ENCODE peak calls at places on chromosome 7, in nine cellular contexts. C is Karpas-422; F is heart left ventricle; J is mammary epithelial cell; L is body of pancreas; T is ovary; S is stomach; E is CD8-positive, alpha-beta T cell; P is psoas muscle. V is an unnamed sample.

GRCh38 chr7:46257766-46258448 is 336.8 kb upstream of the IGFBP3 start:
- DNase-seq in C (no peak), F (no peak), J (peak; percentile 81), L (no peak), T (no peak), S (no peak), E (no peak), P (no peak), V (no peak)

GRCh38 chr7:50863053-50863452 is 80.4 kb upstream of the GRB10 start:
- DNase-seq in C (no peak), F (no peak), J (no peak), L (no peak), T (no peak), S (no peak), E (no peak), P (no peak), V (no peak)

GRCh38 chr7:91945476-91945875 is 4.8 kb downstream of the AKAP9 start:
- DNase-seq in C (no peak), F (no peak), J (peak; percentile 20), L (peak; percentile 13), T (no peak), S (no peak), E (no peak), P (no peak), V (no peak)

GRCh38 chr7:131765575-131765974 is 209.1 kb upstream of the PODXL start:
- DNase-seq in C (no peak), F (no peak), J (no peak), L (no peak), T (no peak), S (no peak), E (no peak), P (no peak), V (no peak)

GRCh38 chr7:64098-64521 is 128.3 kb upstream of the FAM20C start:
- DNase-seq in C (peak; percentile 69), F (peak; percentile 59), J (peak; percentile 42), L (peak; percentile 74), T (peak; percentile 66), S (peak; percentile 52), E (no peak), P (peak; percentile 70), V (peak; percentile 52)

GRCh38 chr7:156368053-156368452 is 272.5 kb upstream of the RNF32 start:
- DNase-seq in C (no peak), F (no peak), J (no peak), L (no peak), T (no peak), S (no peak), E (no peak), P (no peak), V (no peak)

GRCh38 chr7:139613971-139614411 is 90.5 kb downstream of the CLEC2L start:
- DNase-seq in C (no peak), F (no peak), J (no peak), L (no peak), T (no peak), S (no peak), E (no peak), P (no peak), V (no peak)

GRCh38 chr7:78020874-78021249 is 222.3 kb downstream of the PHTF2 start:
- DNase-seq in C (no peak), F (no peak), J (no peak), L (no peak), T (no peak), S (no peak), E (no peak), P (no peak), V (no peak)

GRCh38 chr7:117157121-117157870 is 165.6 kb downstream of the WNT2 start:
- DNase-seq in C (no peak), F (peak; percentile 33), J (peak; percentile 60), L (peak; percentile 62), T (peak; percentile 20), S (no peak), E (no peak), P (peak; percentile 53), V (peak; percentile 75)

GRCh38 chr7:92246363-92247101 is 758 bp downstream of the ANKIB1 start:
- DNase-seq in C (peak; percentile 74), F (peak; percentile 21), J (peak; percentile 37), L (peak; percentile 9), T (peak; percentile 13), S (no peak), E (peak; percentile 16), P (no peak), V (peak; percentile 62)

GRCh38 chr7:99309141-99309540 is 16.6 kb upstream of the ARPC1A start:
- DNase-seq in C (no peak), F (no peak), J (no peak), L (no peak), T (no peak), S (peak; percentile 31), E (no peak), P (no peak), V (peak; percentile 1)

GRCh38 chr7:24842449-24843241 is 85.4 kb upstream of the GSDME start:
- DNase-seq in C (peak; percentile 83), F (no peak), J (peak; percentile 43), L (no peak), T (no peak), S (no peak), E (no peak), P (no peak), V (no peak)

GRCh38 chr7:31811650-31812461 is 124.8 kb downstream of the PPP1R17 start:
- DNase-seq in C (no peak), F (peak; percentile 18), J (no peak), L (peak; percentile 10), T (no peak), S (no peak), E (no peak), P (no peak), V (peak; percentile 36)

GRCh38 chr7:121330053-121330833 is 1.4 kb downstream of the WNT16 start:
- DNase-seq in C (no peak), F (no peak), J (no peak), L (no peak), T (no peak), S (no peak), E (no peak), P (no peak), V (no peak)

GRCh38 chr7:34823650-34824258 is 165.7 kb downstream of the NPSR1 start:
- DNase-seq in C (peak; percentile 76), F (peak; percentile 36), J (peak; percentile 25), L (peak; percentile 69), T (no peak), S (peak; percentile 69), E (peak; percentile 37), P (peak; percentile 51), V (no peak)

GRCh38 chr7:3000566-3000965 is 43.1 kb downstream of the CARD11 start:
- DNase-seq in C (no peak), F (no peak), J (no peak), L (no peak), T (no peak), S (no peak), E (no peak), P (no peak), V (no peak)

GRCh38 chr7:116417593-116418345 is 81.8 kb upstream of the CAV2 start:
- DNase-seq in C (no peak), F (no peak), J (peak; percentile 64), L (no peak), T (no peak), S (no peak), E (no peak), P (no peak), V (no peak)

GRCh38 chr7:95454438-95454837 is 19.6 kb upstream of the PON2 start:
- DNase-seq in C (no peak), F (no peak), J (no peak), L (no peak), T (no peak), S (no peak), E (no peak), P (no peak), V (no peak)

GRCh38 chr7:78873117-78873516 is 580.4 kb downstream of the MAGI2 start:
- DNase-seq in C (no peak), F (no peak), J (no peak), L (no peak), T (no peak), S (no peak), E (no peak), P (no peak), V (no peak)

GRCh38 chr7:47498229-47499056 is 83.5 kb downstream of the TNS3 start:
- DNase-seq in C (peak; percentile 68), F (no peak), J (no peak), L (peak; percentile 56), T (no peak), S (no peak), E (no peak), P (no peak), V (no peak)

GRCh38 chr7:66464059-66464458 is 164.6 kb upstream of the KCTD7 start:
- DNase-seq in C (no peak), F (no peak), J (no peak), L (no peak), T (no peak), S (no peak), E (no peak), P (no peak), V (no peak)
- H3K4me1 ChIP-seq in C (peaks cover 13% of the 10 kb centered on the region), F (peaks cover 5% of the 10 kb centered on the region), J (no peaks in the 10 kb centered on the region), L (no peaks in the 10 kb centered on the region), T (peaks cover 1% of the 10 kb centered on the region), S (no peaks in the 10 kb centered on the region), E (peaks cover 4% of the 10 kb centered on the region), P (no peaks in the 10 kb centered on the region), V (no peaks in the 10 kb centered on the region)

DNA sequence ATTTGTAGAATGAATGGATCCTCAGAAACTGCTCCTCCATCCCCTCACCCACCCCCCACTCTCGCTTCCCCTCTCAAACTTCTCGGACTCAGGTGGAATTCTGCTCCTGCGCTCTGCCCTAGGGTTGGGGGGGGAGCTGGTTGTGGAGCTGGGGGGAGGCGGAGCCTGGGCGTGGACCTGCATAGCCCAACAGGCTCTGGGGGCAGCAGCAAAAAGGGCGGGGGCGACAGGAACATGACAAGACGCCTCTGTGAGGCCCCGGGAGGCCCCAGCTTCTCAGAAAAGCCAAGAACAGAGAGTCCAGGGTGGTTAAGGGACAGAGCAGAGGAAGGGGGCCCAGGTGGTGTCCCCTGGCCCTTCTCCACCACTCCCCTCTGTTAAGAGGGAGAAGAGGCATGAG is 3.5 kb downstream of the TSC22D4 start:
- DNase-seq in C (no peak), F (peak; percentile 64), J (no peak), L (no peak), T (no peak), S (no peak), E (no peak), P (peak; percentile 67), V (no peak)
- H3K4me3 ChIP-seq in C (peak overlapping the region; percentile 86), F (peak overlapping the region; percentile 98), J (no peak overlapping the region), L (no peak overlapping the region), T (peak overlapping the region; percentile 5), S (peak overlapping the region; percentile 98), E (peak overlapping the region; percentile 96), P (peak overlapping the region; percentile 15), V (peak overlapping the region; percentile 98)

DNA sequence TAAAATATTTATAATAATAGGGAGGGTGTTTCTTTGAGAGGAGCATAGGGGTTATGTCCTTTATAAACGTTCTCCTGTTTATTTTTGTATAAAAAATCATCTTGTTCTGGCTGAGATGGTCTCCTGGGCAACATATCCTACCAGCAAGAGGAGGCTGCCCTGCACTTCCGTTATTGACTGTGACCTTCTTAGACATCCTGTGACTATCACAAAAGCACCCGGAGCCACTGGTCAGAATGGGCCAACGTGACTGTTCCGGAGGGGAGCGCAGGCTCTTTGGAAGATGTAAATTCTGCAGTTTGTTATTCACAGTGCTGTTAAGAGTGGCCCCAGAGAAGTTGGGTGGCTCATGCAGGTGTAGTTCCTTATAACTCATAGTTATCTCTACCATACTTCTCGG is 667.4 kb upstream of the FOXK1 start:
- DNase-seq in C (no peak), F (no peak), J (no peak), L (no peak), T (no peak), S (peak; percentile 10), E (no peak), P (no peak), V (no peak)
- H3K9me3 ChIP-seq in C (peaks cover 6% of the 10 kb centered on the region), F (peaks cover 6% of the 10 kb centered on the region), J (peaks cover 35% of the 10 kb centered on the region), L (no peaks in the 10 kb centered on the region), T (no peaks in the 10 kb centered on the region), S (peaks cover 5% of the 10 kb centered on the region), E (no peaks in the 10 kb centered on the region), P (no peaks in the 10 kb centered on the region), V (no peaks in the 10 kb centered on the region)

GRCh38 chr7:43117842-43118241 is 5.4 kb downstream of the HECW1 start:
- DNase-seq in C (no peak), F (no peak), J (no peak), L (no peak), T (no peak), S (no peak), E (no peak), P (no peak), V (no peak)
- H3K4me1 ChIP-seq in C (no peaks in the 10 kb centered on the region), F (peaks cover 7% of the 10 kb centered on the region), J (peaks cover 10% of the 10 kb centered on the region), L (peaks cover 11% of the 10 kb centered on the region), T (peaks cover 3% of the 10 kb centered on the region), S (peaks cover 9% of the 10 kb centered on the region), E (no peaks in the 10 kb centered on the region), P (peaks cover 7% of the 10 kb centered on the region), V (peaks cover 15% of the 10 kb centered on the region)